ENCODE peak calls at places on chromosome X, in eight cellular contexts. E is GM23248; J is AG10803; I is HFF-Myc; Z is PC-3; A is cardiac muscle cell; L is pancreas; S is CD8-positive, alpha-beta memory T cell. H is an unnamed sample.

GRCh38 chrX:63186137-63186536 is 165.0 kb downstream of the SPIN4 start:
- DNase-seq in A (no peak), I (no peak), L (no peak), E (no peak), J (no peak), S (no peak), Z (peak), H (no peak)

GRCh38 chrX:9163153-9163790 is 129.3 kb upstream of the FAM9B start:
- DNase-seq in Z (peak), I (no peak), A (peak), J (peak), S (no peak), E (peak), L (no peak), H (no peak)

GRCh38 chrX:151974336-151975227 is at the start of gene GABRE:
- DNase-seq in A (peak), E (peak), S (no peak), J (peak), Z (no peak), I (no peak), L (peak), H (no peak)

GRCh38 chrX:667360-667759 is 36.8 kb downstream of the SHOX start:
- DNase-seq in I (no peak), A (no peak), E (no peak), Z (no peak), L (no peak), S (no peak), J (peak), H (no peak)

GRCh38 chrX:154074199-154074598 is 23.3 kb downstream of the MECP2 start:
- DNase-seq in A (peak), I (no peak), Z (peak), S (no peak), L (no peak), E (peak), J (peak), H (peak)

GRCh38 chrX:41526925-41527324 is 79.8 kb downstream of the NYX start:
- DNase-seq in Z (peak), J (peak), I (peak), S (no peak), E (peak), L (no peak), A (no peak), H (no peak)

GRCh38 chrX:24396930-24397277 is 36.5 kb downstream of the SUPT20HL1 start:
- DNase-seq in L (no peak), S (no peak), A (no peak), Z (no peak), J (no peak), E (peak), I (no peak), H (peak)

GRCh38 chrX:73455171-73455570 is 8.3 kb downstream of the CDX4 start:
- DNase-seq in Z (no peak), E (no peak), I (no peak), L (no peak), A (no peak), S (no peak), J (no peak), H (no peak)

GRCh38 chrX:118795528-118795927 is 28.1 kb upstream of the ZCCHC12 start:
- DNase-seq in A (peak), I (no peak), E (no peak), S (no peak), J (peak), Z (no peak), L (no peak), H (no peak)

GRCh38 chrX:106391284-106391852 is 220.4 kb upstream of the RADX start:
- DNase-seq in I (no peak), L (no peak), J (no peak), S (no peak), Z (no peak), A (peak), E (no peak), H (no peak)

GRCh38 chrX:89033723-89034122 is 286.7 kb downstream of the CPXCR1 start:
- DNase-seq in I (no peak), Z (no peak), A (no peak), L (no peak), J (no peak), E (no peak), S (no peak), H (no peak)

GRCh38 chrX:96004386-96004785 is 680.3 kb upstream of the DIAPH2 start:
- DNase-seq in J (peak), Z (peak), L (no peak), S (no peak), A (peak), I (no peak), E (no peak), H (no peak)

GRCh38 chrX:125810856-125811255 is 355.2 kb downstream of the DCAF12L2 start:
- DNase-seq in I (no peak), E (no peak), J (no peak), S (no peak), A (no peak), Z (no peak), L (no peak), H (no peak)

GRCh38 chrX:64093761-64094160 is 111.7 kb downstream of the AMER1 start:
- DNase-seq in I (no peak), Z (peak), A (peak), S (no peak), J (peak), E (peak), L (no peak), H (no peak)

GRCh38 chrX:18542897-18543296 is 117.5 kb downstream of the CDKL5 start:
- DNase-seq in Z (no peak), A (no peak), L (no peak), I (no peak), J (no peak), E (no peak), S (no peak), H (no peak)

GRCh38 chrX:107674480-107675364 is 46.4 kb downstream of the PRPS1 start:
- DNase-seq in E (peak), J (peak), L (no peak), A (peak), S (peak), Z (no peak), I (no peak), H (no peak)

GRCh38 chrX:67648361-67648760 is 104.5 kb downstream of the AR start:
- DNase-seq in S (no peak), I (no peak), A (no peak), J (no peak), Z (no peak), L (no peak), E (peak), H (no peak)

GRCh38 chrX:103431316-103431715 is 55.0 kb downstream of the BEX3 start:
- DNase-seq in S (no peak), I (no peak), Z (peak), L (no peak), E (peak), A (no peak), J (no peak), H (no peak)

GRCh38 chrX:74325130-74326059 is 21.4 kb downstream of the ZCCHC13 start:
- DNase-seq in I (no peak), L (no peak), E (no peak), S (no peak), J (no peak), Z (no peak), A (no peak), H (no peak)

GRCh38 chrX:145727476-145727875 is 90.2 kb upstream of the SLITRK2 start:
- DNase-seq in A (no peak), I (no peak), E (no peak), J (no peak), S (no peak), Z (no peak), L (no peak), H (no peak)

GRCh38 chrX:10486373-10486772 is 134.0 kb downstream of the MID1 start:
- DNase-seq in J (peak), S (no peak), Z (peak), I (no peak), A (peak), E (peak), L (no peak), H (peak)

GRCh38 chrX:152405561-152405960 is 45.6 kb downstream of the GABRA3 start:
- DNase-seq in E (no peak), L (no peak), I (no peak), S (no peak), Z (no peak), A (no peak), J (no peak), H (no peak)

GRCh38 chrX:1392376-1393130 is 640 bp upstream of the SLC25A6 start:
- DNase-seq in A (peak), Z (peak), S (no peak), I (no peak), E (peak), J (peak), L (peak), H (no peak)

GRCh38 chrX:2484721-2485459 is 15.9 kb downstream of the DHRSX start:
- DNase-seq in Z (no peak), E (peak), A (peak), J (peak), L (no peak), I (no peak), S (no peak), H (no peak)

GRCh38 chrX:51024106-51024696 is 113.7 kb downstream of the BMP15 start:
- DNase-seq in L (no peak), E (no peak), I (no peak), Z (no peak), J (no peak), S (no peak), A (no peak), H (no peak)

GRCh38 chrX:48957477-48957826 is at the start of gene OTUD5:
- DNase-seq in A (no peak), J (no peak), E (no peak), L (peak), S (peak), Z (no peak), I (no peak), H (no peak)

GRCh38 chrX:23752740-23753435 is 9.8 kb upstream of the ACOT9 start:
- DNase-seq in A (peak), S (no peak), E (peak), I (peak), Z (peak), L (no peak), J (peak), H (peak)

GRCh38 chrX:121456315-121456714 is 408.9 kb downstream of the GLUD2 start:
- DNase-seq in I (no peak), J (no peak), Z (no peak), L (no peak), E (no peak), A (no peak), S (no peak), H (no peak)

GRCh38 chrX:5051831-5052491 is 1176.7 kb downstream of the NLGN4X start:
- DNase-seq in L (peak), S (no peak), J (peak), E (no peak), I (no peak), A (peak), Z (peak), H (peak)

GRCh38 chrX:32673193-32673592 is 538.2 kb downstream of the DMD start:
- DNase-seq in S (no peak), L (no peak), A (peak), E (no peak), I (no peak), J (no peak), Z (peak), H (no peak)

GRCh38 chrX:77114501-77114900 is 332.7 kb upstream of the FGF16 start:
- DNase-seq in A (no peak), J (no peak), S (no peak), I (no peak), E (no peak), L (no peak), Z (no peak), H (no peak)

GRCh38 chrX:84475101-84475500 is 27.2 kb downstream of the HDX start:
- DNase-seq in I (no peak), A (no peak), J (no peak), Z (no peak), S (no peak), E (no peak), L (no peak), H (no peak)

GRCh38 chrX:47815901-47816845 is 20.5 kb upstream of the ZNF81 start:
- DNase-seq in L (no peak), S (no peak), J (peak), I (no peak), A (peak), Z (no peak), E (peak), H (no peak)

GRCh38 chrX:70970482-70970999 is 39.6 kb upstream of the SLC7A3 start:
- DNase-seq in L (no peak), S (no peak), A (peak), I (no peak), J (peak), Z (peak), E (peak), H (no peak)

GRCh38 chrX:40952855-40953254 is 132.4 kb upstream of the USP9X start:
- DNase-seq in J (no peak), I (no peak), L (no peak), A (peak), E (peak), Z (peak), S (no peak), H (no peak)

GRCh38 chrX:153460826-153461225 is 9.6 kb downstream of the HAUS7 start:
- DNase-seq in E (peak), L (no peak), J (peak), A (peak), I (no peak), Z (peak), S (peak), H (no peak)

GRCh38 chrX:153727108-153727931 is 2.7 kb downstream of the ABCD1 start:
- DNase-seq in J (peak), I (no peak), E (peak), L (peak), Z (peak), S (no peak), A (peak), H (no peak)

DNA sequence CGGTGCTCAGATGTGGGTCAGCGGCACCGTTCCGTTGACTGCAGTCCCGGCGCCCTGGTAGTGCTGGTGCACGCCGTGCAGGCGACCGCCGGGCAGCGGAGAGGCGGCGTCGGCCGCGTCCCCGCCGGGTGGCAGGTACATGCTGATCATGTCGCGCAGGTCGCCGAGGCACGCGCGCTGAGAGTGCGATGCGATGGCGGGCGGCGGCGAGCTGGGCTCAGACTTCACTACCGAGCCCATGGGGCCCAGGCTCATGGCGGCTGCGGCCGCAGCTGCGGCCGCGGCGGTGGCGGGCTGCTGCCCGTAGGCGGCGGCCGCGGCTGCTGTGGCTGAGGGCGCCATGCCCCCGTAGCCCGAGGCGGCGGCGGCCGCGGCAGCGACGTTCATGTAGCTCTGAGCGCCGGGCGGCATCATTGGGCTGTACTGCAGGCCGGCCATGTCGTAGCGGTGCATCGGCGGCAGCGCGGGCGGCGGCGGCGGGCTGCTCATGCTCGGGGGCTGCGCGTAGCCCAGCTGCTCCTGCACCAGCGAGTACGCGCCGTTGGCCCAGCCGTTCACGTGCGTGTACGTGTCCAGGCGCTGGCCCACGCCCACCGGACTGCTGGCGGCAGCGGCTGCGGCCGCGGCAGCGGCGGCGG is 1.0 kb downstream of the SOX3 start:
- DNase-seq in E (peak), S (no peak), A (peak), I (no peak), J (peak), L (no peak), Z (no peak), H (no peak)
- H3K4me3 ChIP-seq in E (peak), S (no peak), A (peak), I (no peak), J (peak), L (peak), Z (no peak), H (peak)

GRCh38 chrX:44973420-44973932 is 100.5 kb downstream of the KDM6A start:
- DNase-seq in L (no peak), E (no peak), A (no peak), I (no peak), S (no peak), J (no peak), Z (no peak), H (no peak)

GRCh38 chrX:44974462-44974861 is 101.5 kb downstream of the KDM6A start:
- DNase-seq in L (no peak), Z (peak), J (peak), S (no peak), E (peak), I (no peak), A (peak), H (no peak)

GRCh38 chrX:44971674-44972073 is 98.7 kb downstream of the KDM6A start:
- DNase-seq in L (no peak), A (peak), J (no peak), S (no peak), I (no peak), Z (no peak), E (no peak), H (no peak)

GRCh38 chrX:44970709-44971108 is 97.7 kb downstream of the KDM6A start:
- DNase-seq in J (no peak), I (no peak), E (no peak), Z (no peak), S (no peak), A (no peak), L (no peak), H (no peak)

GRCh38 chrX:44972132-44972531 is 99.1 kb downstream of the KDM6A start:
- DNase-seq in I (no peak), L (no peak), E (no peak), A (no peak), Z (no peak), J (no peak), S (no peak), H (no peak)
- H3K4me3 ChIP-seq in I (no peak), L (no peak), E (no peak), A (peak), Z (no peak), J (no peak), S (no peak), H (no peak)

GRCh38 chrX:149903889-149904748 is 23.1 kb downstream of the MAGEA8 start:
- DNase-seq in I (no peak), S (no peak), J (peak), E (peak), L (no peak), A (peak), Z (no peak), H (no peak)
- H3K4me3 ChIP-seq in I (no peak), S (no peak), J (peak), E (peak), L (no peak), A (no peak), Z (no peak), H (no peak)

GRCh38 chrX:6226053-6226645 is 2.5 kb downstream of the NLGN4X start:
- DNase-seq in A (no peak), Z (no peak), J (no peak), L (no peak), E (no peak), I (no peak), S (no peak), H (no peak)
- H3K4me3 ChIP-seq in A (peak), Z (peak), J (no peak), L (peak), E (no peak), I (no peak), S (no peak), H (no peak)

GRCh38 chrX:11537141-11537540 is 128.6 kb downstream of the ARHGAP6 start:
- DNase-seq in E (no peak), Z (no peak), S (no peak), L (no peak), J (no peak), A (no peak), I (no peak), H (no peak)
- H3K4me3 ChIP-seq in E (no peak), Z (no peak), S (no peak), L (no peak), J (no peak), A (no peak), I (no peak), H (no peak)

GRCh38 chrX:134622056-134622812 is 36.0 kb downstream of the PLAC1 start:
- DNase-seq in I (peak), L (no peak), S (no peak), J (peak), Z (peak), A (peak), E (peak), H (peak)
- H3K4me3 ChIP-seq in I (no peak), L (no peak), S (no peak), J (no peak), Z (peak), A (no peak), E (peak), H (no peak)

GRCh38 chrX:129654652-129655546 is at the start of gene APLN:
- DNase-seq in J (peak), S (no peak), I (no peak), L (no peak), E (peak), A (peak), Z (peak), H (no peak)
- H3K4me3 ChIP-seq in J (peak), S (no peak), I (peak), L (peak), E (peak), A (peak), Z (peak), H (peak)

GRCh38 chrX:53716328-53717088 is 30.0 kb upstream of the HUWE1 start:
- DNase-seq in E (no peak), I (peak), A (peak), Z (peak), S (peak), J (peak), L (no peak), H (no peak)

GRCh38 chrX:53714580-53715335 is 28.2 kb upstream of the HUWE1 start:
- DNase-seq in L (peak), E (peak), J (no peak), S (peak), I (peak), A (peak), Z (peak), H (no peak)

GRCh38 chrX:53717205-53717604 is 30.7 kb upstream of the HUWE1 start:
- DNase-seq in I (no peak), Z (no peak), S (no peak), L (no peak), J (no peak), A (no peak), E (no peak), H (no peak)

GRCh38 chrX:53715336-53715924 is 28.9 kb upstream of the HUWE1 start:
- DNase-seq in L (no peak), J (no peak), A (no peak), E (no peak), Z (peak), I (no peak), S (no peak), H (no peak)

DNA sequence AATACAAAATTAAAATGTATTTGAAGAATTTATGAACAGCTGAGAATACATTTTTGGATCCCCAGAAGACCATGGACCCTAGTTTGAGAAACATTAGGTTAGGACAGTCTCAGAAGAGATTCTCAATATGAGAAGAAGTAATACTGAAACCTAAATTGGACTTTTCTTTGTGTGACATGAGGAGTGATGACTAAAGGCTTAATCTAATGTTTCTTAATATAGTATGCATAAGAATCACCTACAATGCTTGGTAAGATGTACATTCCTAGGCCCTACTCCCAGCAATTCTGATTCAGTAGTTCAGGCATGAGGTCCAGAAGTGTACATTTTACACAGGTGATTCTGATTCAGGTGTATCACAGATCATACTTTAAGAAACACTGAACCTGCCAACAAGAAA is 31.6 kb upstream of the HUWE1 start:
- DNase-seq in A (no peak), L (no peak), I (no peak), S (no peak), J (no peak), E (no peak), Z (peak), H (no peak)
- H3K4me3 ChIP-seq in A (no peak), L (no peak), I (no peak), S (no peak), J (no peak), E (no peak), Z (no peak), H (no peak)

GRCh38 chrX:101287402-101287801 is 3.7 kb downstream of the TAF7L start:
- DNase-seq in S (no peak), L (no peak), J (peak), A (peak), E (peak), Z (peak), I (peak), H (no peak)

GRCh38 chrX:101291204-101291603 is at the start of gene TAF7L:
- DNase-seq in Z (no peak), A (peak), J (peak), E (peak), L (no peak), I (no peak), S (no peak), H (no peak)
- H3K4me3 ChIP-seq in Z (no peak), A (no peak), J (peak), E (peak), L (no peak), I (peak), S (no peak), H (peak)